ENCODE peak calls at places on chromosomes 6 and 20, in nine cellular contexts. G is T-helper 9 cell; S is activated CD8-positive, alpha-beta memory T cell treated with anti-CD3 and anti-CD28 coated beads for 1 hour; H is CD8-positive, alpha-beta T cell; D is kidney tubule cell; F is SK-N-SH; B is NCI-H1092; Y is activated effector memory CD4-positive, alpha-beta T cell treated with anti-CD3 and anti-CD28 coated beads, Interleukin-2, amount 50 U/mL, for 16 hours; N is AG04449. J is an unnamed sample.

GRCh38 chr20:51703446-51704287 is 64.5 kb downstream of the ATP9A start:
- DNase-seq in G (no peak), S (no peak), H (no peak), D (peak), F (peak), B (no peak), Y (no peak), N (no peak), J (no peak)

GRCh38 chr6:125791151-125791819 is 525 bp downstream of the NCOA7 start:
- DNase-seq in G (peak), S (no peak), H (peak), D (peak), F (peak), B (no peak), Y (peak), N (no peak), J (peak)

GRCh38 chr20:36085686-36086267 is 68.8 kb upstream of the EPB41L1 start:
- DNase-seq in G (no peak), S (no peak), H (no peak), D (peak), F (no peak), B (no peak), Y (no peak), N (no peak), J (no peak)

GRCh38 chr6:147058786-147059434 is 145.3 kb upstream of the STXBP5 start:
- DNase-seq in G (no peak), S (no peak), H (no peak), D (peak), F (peak), B (no peak), Y (no peak), N (no peak), J (no peak)

GRCh38 chr6:85402922-85403321 is 47.0 kb upstream of the NT5E start:
- DNase-seq in G (no peak), S (no peak), H (no peak), D (no peak), F (no peak), B (no peak), Y (no peak), N (no peak), J (no peak)

GRCh38 chr6:156425374-156425773 is 351.8 kb upstream of the ARID1B start:
- DNase-seq in G (no peak), S (no peak), H (no peak), D (peak), F (no peak), B (no peak), Y (no peak), N (peak), J (no peak)

GRCh38 chr6:32982084-32982701 is 13.8 kb downstream of the BRD2 start:
- DNase-seq in G (no peak), S (no peak), H (no peak), D (no peak), F (no peak), B (no peak), Y (no peak), N (no peak), J (no peak)

GRCh38 chr6:156655267-156655918 is 121.8 kb upstream of the ARID1B start:
- DNase-seq in G (no peak), S (no peak), H (no peak), D (no peak), F (no peak), B (no peak), Y (no peak), N (no peak), J (no peak)

GRCh38 chr6:143911028-143911427 is 46.8 kb downstream of the ZC2HC1B start:
- DNase-seq in G (no peak), S (no peak), H (no peak), D (no peak), F (no peak), B (no peak), Y (no peak), N (no peak), J (no peak)

GRCh38 chr6:27668442-27669275 is 195.8 kb upstream of the ZNF184 start:
- DNase-seq in G (no peak), S (no peak), H (no peak), D (peak), F (peak), B (no peak), Y (peak), N (peak), J (peak)

GRCh38 chr6:56188429-56188828 is 59.0 kb downstream of the COL21A1 start:
- DNase-seq in G (no peak), S (no peak), H (no peak), D (no peak), F (no peak), B (no peak), Y (no peak), N (no peak), J (no peak)

GRCh38 chr6:106748547-106749207 is 119.3 kb downstream of the QRSL1 start:
- DNase-seq in G (no peak), S (no peak), H (no peak), D (no peak), F (no peak), B (no peak), Y (no peak), N (no peak), J (no peak)

GRCh38 chr6:34982424-34982852 is 93.4 kb downstream of the ANKS1A start:
- DNase-seq in G (no peak), S (no peak), H (no peak), D (peak), F (no peak), B (no peak), Y (no peak), N (no peak), J (no peak)

GRCh38 chr20:47008842-47009518 is 114.3 kb downstream of the EYA2 start:
- DNase-seq in G (no peak), S (no peak), H (no peak), D (no peak), F (no peak), B (no peak), Y (no peak), N (no peak), J (no peak)

GRCh38 chr20:1327827-1328679 is 886 bp downstream of the SDCBP2 start:
- DNase-seq in G (no peak), S (no peak), H (no peak), D (no peak), F (no peak), B (no peak), Y (peak), N (no peak), J (no peak)

GRCh38 chr20:54095824-54096223 is 25.4 kb upstream of the BCAS1 start:
- DNase-seq in G (no peak), S (no peak), H (no peak), D (no peak), F (no peak), B (no peak), Y (no peak), N (no peak), J (no peak)

GRCh38 chr6:36479256-36479655 is 36.5 kb downstream of the KCTD20 start:
- DNase-seq in G (no peak), S (no peak), H (no peak), D (no peak), F (no peak), B (no peak), Y (no peak), N (no peak), J (no peak)

GRCh38 chr6:90194371-90194841 is 102.2 kb downstream of the BACH2 start:
- DNase-seq in G (no peak), S (no peak), H (no peak), D (peak), F (peak), B (no peak), Y (no peak), N (peak), J (no peak)

GRCh38 chr6:34771727-34772126 is 14.4 kb downstream of the SNRPC start:
- DNase-seq in G (no peak), S (no peak), H (no peak), D (peak), F (no peak), B (no peak), Y (no peak), N (peak), J (no peak)

GRCh38 chr6:129785081-129785755 is 75.2 kb upstream of the ARHGAP18 start:
- DNase-seq in G (no peak), S (no peak), H (no peak), D (peak), F (no peak), B (no peak), Y (no peak), N (no peak), J (no peak)

GRCh38 chr6:127518710-127519468 is at the start of gene MTCL3:
- DNase-seq in G (no peak), S (no peak), H (peak), D (peak), F (peak), B (peak), Y (peak), N (no peak), J (peak)

GRCh38 chr20:41719151-41719550 is 101.0 kb upstream of the CHD6 start:
- DNase-seq in G (no peak), S (no peak), H (no peak), D (no peak), F (no peak), B (no peak), Y (no peak), N (no peak), J (no peak)

GRCh38 chr6:95518630-95519227 is 58.6 kb upstream of the MANEA start:
- DNase-seq in G (no peak), S (no peak), H (no peak), D (no peak), F (no peak), B (no peak), Y (no peak), N (no peak), J (no peak)

GRCh38 chr20:33733654-33734576 is 2.1 kb downstream of the ZNF341 start:
- DNase-seq in G (no peak), S (no peak), H (no peak), D (peak), F (no peak), B (no peak), Y (no peak), N (peak), J (no peak)

GRCh38 chr6:170152989-170153388 is 137.9 kb downstream of the DLL1 start:
- DNase-seq in G (no peak), S (no peak), H (no peak), D (peak), F (no peak), B (peak), Y (no peak), N (no peak), J (no peak)

GRCh38 chr6:37700266-37700973 is 2.7 kb upstream of the MDGA1 start:
- DNase-seq in G (no peak), S (no peak), H (no peak), D (no peak), F (no peak), B (no peak), Y (no peak), N (no peak), J (no peak)

GRCh38 chr20:47781631-47782030 is 3.6 kb downstream of the SULF2 start:
- DNase-seq in G (no peak), S (no peak), H (no peak), D (no peak), F (peak), B (peak), Y (no peak), N (no peak), J (no peak)

GRCh38 chr6:31945507-31946369 is at the start of gene CFB:
- DNase-seq in G (no peak), S (no peak), H (no peak), D (peak), F (no peak), B (no peak), Y (no peak), N (no peak), J (no peak)

GRCh38 chr6:121222656-121223055 is 111.6 kb downstream of the TBC1D32 start:
- DNase-seq in G (no peak), S (no peak), H (no peak), D (peak), F (no peak), B (no peak), Y (no peak), N (peak), J (no peak)

GRCh38 chr6:30100585-30101422 is 12.1 kb downstream of the TRIM31 start:
- DNase-seq in G (peak), S (no peak), H (no peak), D (peak), F (peak), B (no peak), Y (peak), N (no peak), J (no peak)

GRCh38 chr6:41560440-41561192 is 14.4 kb downstream of the FOXP4 start:
- DNase-seq in G (peak), S (peak), H (peak), D (no peak), F (no peak), B (no peak), Y (peak), N (no peak), J (peak)

GRCh38 chr20:3751664-3752385 is 15.7 kb downstream of the ADISSP start:
- DNase-seq in G (peak), S (peak), H (peak), D (peak), F (peak), B (no peak), Y (peak), N (no peak), J (peak)

GRCh38 chr6:15299430-15300131 is 53.7 kb downstream of the JARID2 start:
- DNase-seq in G (no peak), S (peak), H (peak), D (no peak), F (no peak), B (no peak), Y (no peak), N (no peak), J (peak)

GRCh38 chr6:130282234-130282995 is 59.7 kb upstream of the SAMD3 start:
- DNase-seq in G (no peak), S (no peak), H (peak), D (no peak), F (peak), B (no peak), Y (no peak), N (no peak), J (no peak)

GRCh38 chr6:13302291-13302690 is 26.0 kb downstream of the TBC1D7 start:
- DNase-seq in G (no peak), S (no peak), H (no peak), D (no peak), F (no peak), B (no peak), Y (no peak), N (no peak), J (no peak)

GRCh38 chr6:115969930-115970273 is 90.8 kb downstream of the FRK start:
- DNase-seq in G (no peak), S (no peak), H (no peak), D (peak), F (no peak), B (no peak), Y (no peak), N (peak), J (no peak)

GRCh38 chr6:30740993-30741784 is 1.3 kb downstream of the FLOT1 start:
- DNase-seq in G (no peak), S (no peak), H (no peak), D (peak), F (no peak), B (no peak), Y (peak), N (no peak), J (no peak)

GRCh38 chr6:11535801-11536230 is 1.7 kb upstream of the TMEM170B start:
- DNase-seq in G (no peak), S (no peak), H (no peak), D (peak), F (no peak), B (no peak), Y (no peak), N (no peak), J (no peak)

GRCh38 chr6:55794136-55794812 is 81.1 kb downstream of the BMP5 start:
- DNase-seq in G (no peak), S (no peak), H (no peak), D (peak), F (no peak), B (no peak), Y (no peak), N (no peak), J (no peak)

GRCh38 chr6:16063580-16063979 is 65.3 kb upstream of the MYLIP start:
- DNase-seq in G (no peak), S (no peak), H (no peak), D (no peak), F (no peak), B (no peak), Y (no peak), N (no peak), J (no peak)

J was measured in T-helper 2 cell treated with Interferon-gamma antibody and Interleukin-4, amounts not matched to agents 5 μg/mL and 100 μg/mL, for 36 hours.